ENCODE peak calls at places on chromosomes 4 and X, in five cellular contexts. Y is bronchial epithelial cell, I is GM23338, L is fibroblast of mammary gland, O is coronary artery. R is an unnamed sample.

GRCh38 chrX:128781506-128781905 is 729.3 kb upstream of the ACTRT1 start:
- DNase-seq in Y (no peak), O (no peak), L (no peak), I (peak; percentile 59), R (no peak)

GRCh38 chr4:185256444-185256843 is 47.0 kb downstream of the SNX25 start:
- DNase-seq in O (no peak), L (peak; percentile 81), Y (peak; percentile 83), I (no peak), R (peak; percentile 91)

GRCh38 chr4:153114771-153115321 is 89.4 kb upstream of the TRIM2 start:
- DNase-seq in Y (peak; percentile 80), L (peak; percentile 83), O (no peak), I (no peak), R (peak; percentile 81)

GRCh38 chr4:79049840-79050520 is 110.7 kb upstream of the PAQR3 start:
- DNase-seq in I (peak; percentile 10), O (no peak), L (no peak), Y (no peak), R (no peak)

GRCh38 chr4:109708435-109708834 is 5.2 kb upstream of the CASP6 start:
- DNase-seq in I (no peak), L (no peak), Y (no peak), O (no peak), R (no peak)

GRCh38 chrX:153882086-153882498 is 3.9 kb downstream of the L1CAM start:
- DNase-seq in O (no peak), I (no peak), Y (no peak), L (no peak), R (peak; percentile 30)

GRCh38 chrX:1401611-1402430 is 9.9 kb upstream of the SLC25A6 start:
- DNase-seq in Y (no peak), L (no peak), O (no peak), I (no peak), R (no peak)

GRCh38 chrX:140766024-140766611 is 56.6 kb downstream of the LINC00632 start:
- DNase-seq in L (peak; percentile 80), O (no peak), I (peak; percentile 60), Y (peak; percentile 13), R (peak; percentile 80)

GRCh38 chr4:143089847-143090246 is 94.9 kb upstream of the USP38 start:
- DNase-seq in O (no peak), Y (no peak), I (no peak), L (no peak), R (no peak)

GRCh38 chrX:53321216-53321942 is 40.0 kb upstream of the IQSEC2 start:
- DNase-seq in I (peak; percentile 22), L (no peak), Y (no peak), O (no peak), R (no peak)

GRCh38 chrX:39827959-39828358 is 269.8 kb downstream of the BCOR start:
- DNase-seq in Y (no peak), L (no peak), O (no peak), I (no peak), R (no peak)

DNA sequence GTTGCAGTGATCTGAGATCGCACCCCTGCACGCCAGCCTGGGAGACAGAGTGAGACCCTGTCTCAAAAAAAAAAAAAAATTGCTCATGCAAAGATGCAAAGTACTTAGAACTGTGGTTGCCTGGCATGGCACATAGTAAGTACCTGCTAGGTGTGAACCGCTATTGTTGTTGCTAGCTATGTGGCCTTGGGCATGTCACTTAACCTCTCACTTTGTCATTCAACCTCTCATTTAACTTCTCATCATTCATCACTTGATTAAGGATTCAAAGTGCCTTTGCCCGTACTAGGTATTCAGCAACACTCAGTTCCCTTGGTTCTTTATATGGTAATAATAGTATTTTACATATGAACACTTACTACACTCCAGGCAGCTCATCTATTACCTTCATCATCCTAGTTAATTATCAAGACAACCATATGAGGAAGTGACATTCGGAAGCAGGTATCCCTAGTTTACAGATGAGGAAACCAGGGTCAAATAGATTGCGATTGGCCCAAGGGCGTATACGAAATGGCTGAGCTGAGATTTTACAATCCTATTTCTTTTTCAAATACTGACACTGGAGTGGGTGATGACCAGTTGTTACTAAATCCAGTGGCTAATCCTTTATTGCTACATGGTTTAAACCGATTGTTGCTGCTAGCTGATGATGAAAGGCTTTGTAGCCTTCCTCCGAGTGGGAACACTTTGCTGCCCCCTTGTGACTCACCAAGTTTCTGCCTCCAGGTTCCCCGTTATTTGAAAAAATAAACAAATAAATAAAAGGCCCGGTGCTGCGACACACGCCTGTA is 28.8 kb upstream of the SOWAHD start:
- DNase-seq in O (no peak), I (peak; percentile 80), Y (peak; percentile 52), L (peak; percentile 77), R (peak; percentile 83)
- TF ChIP-seq CTCF in O (no peak), I (peak; percentile 64), Y (peak; percentile 51), L (peak; percentile 62), R (peak; percentile 62)

DNA sequence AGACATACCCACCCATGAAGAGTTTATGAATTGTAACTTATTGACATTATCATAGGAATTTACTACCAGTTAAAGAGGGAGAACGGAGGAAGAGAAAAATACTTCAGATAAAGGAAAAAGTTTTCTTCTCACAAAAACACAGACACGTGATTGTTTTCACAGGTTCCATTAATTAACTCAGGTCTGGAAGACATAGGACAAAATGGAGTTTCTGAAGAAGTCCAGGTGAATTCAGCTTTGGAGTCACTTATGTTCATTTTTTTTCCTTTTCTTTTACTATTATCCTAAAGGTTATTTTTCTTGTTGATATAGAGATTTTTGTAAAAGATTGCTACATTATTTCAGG is 20.5 kb downstream of the NIPAL1 start:
- DNase-seq in O (no peak), L (no peak), I (no peak), Y (no peak), R (no peak)
- H3K4me3 ChIP-seq in O (no peak overlapping the region), L (no peak overlapping the region), I (no peak overlapping the region), Y (no peak overlapping the region), R (no peak overlapping the region)

GRCh38 chr4:140426610-140427103 is 791 bp downstream of the CLGN start:
- DNase-seq in L (no peak), Y (no peak), I (peak; percentile 59), O (no peak), R (no peak)
- TF ChIP-seq CTCF in L (peak; percentile 11), Y (no peak), I (no peak), O (no peak), R (no peak)

DNA sequence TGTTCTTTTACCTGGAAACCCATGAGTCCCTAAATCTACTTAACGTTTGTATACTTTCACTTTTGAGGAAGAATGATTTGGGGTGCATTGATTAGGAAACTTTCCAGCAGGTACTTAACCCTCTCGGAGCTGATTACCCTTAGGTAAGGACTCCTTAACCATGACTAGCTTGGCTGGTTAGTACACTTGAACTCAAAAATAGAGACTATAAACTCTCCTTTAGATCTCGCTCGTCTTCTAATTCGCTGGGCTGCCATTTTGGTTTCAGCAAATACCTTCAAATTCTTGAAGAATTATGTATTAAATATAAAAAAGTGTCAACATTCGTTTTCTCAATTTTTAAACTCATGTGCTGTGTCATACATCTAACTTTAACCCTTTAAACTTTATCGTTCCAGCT is 2.0 kb downstream of the USP9X start:
- DNase-seq in I (no peak), L (no peak), Y (peak; percentile 12), O (no peak), R (no peak)
- H3K4me3 ChIP-seq in I (peak overlapping the region; percentile 94), L (peak overlapping the region; percentile 78), Y (peak overlapping the region; percentile 86), O (peak overlapping the region; percentile 85), R (peak overlapping the region; percentile 80)

GRCh38 chr4:39450618-39451017 is 8.1 kb downstream of the RPL9 start:
- DNase-seq in Y (no peak), O (no peak), I (no peak), L (no peak), R (no peak)

GRCh38 chr4:39446483-39446841 is 12.3 kb downstream of the RPL9 start:
- DNase-seq in O (no peak), L (no peak), Y (no peak), I (no peak), R (no peak)

GRCh38 chr4:39442910-39443480 is 15.7 kb downstream of the RPL9 start:
- DNase-seq in I (no peak), Y (no peak), L (no peak), O (no peak), R (no peak)

GRCh38 chr4:39451423-39452023 is 7.2 kb downstream of the RPL9 start:
- DNase-seq in O (no peak), L (no peak), I (no peak), Y (no peak), R (no peak)

DNA sequence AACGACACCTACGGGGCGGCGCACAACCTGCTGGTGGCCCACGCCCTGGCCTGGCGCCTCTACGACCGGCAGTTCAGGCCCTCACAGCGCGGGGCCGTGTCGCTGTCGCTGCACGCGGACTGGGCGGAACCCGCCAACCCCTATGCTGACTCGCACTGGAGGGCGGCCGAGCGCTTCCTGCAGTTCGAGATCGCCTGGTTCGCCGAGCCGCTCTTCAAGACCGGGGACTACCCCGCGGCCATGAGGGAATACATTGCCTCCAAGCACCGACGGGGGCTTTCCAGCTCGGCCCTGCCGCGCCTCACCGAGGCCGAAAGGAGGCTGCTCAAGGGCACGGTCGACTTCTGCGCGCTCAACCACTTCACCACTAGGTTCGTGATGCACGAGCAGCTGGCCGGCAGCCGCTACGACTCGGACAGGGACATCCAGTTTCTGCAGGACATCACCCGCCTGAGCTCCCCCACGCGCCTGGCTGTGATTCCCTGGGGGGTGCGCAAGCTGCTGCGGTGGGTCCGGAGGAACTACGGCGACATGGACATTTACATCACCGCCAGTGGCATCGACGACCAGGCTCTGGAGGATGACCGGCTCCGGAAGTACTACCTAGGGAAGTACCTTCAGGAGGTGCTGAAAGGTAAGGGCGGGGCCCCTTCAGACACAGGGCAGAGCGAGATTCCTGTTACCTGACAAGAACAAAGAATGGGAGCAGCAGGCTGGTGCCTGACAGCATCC is 11.7 kb downstream of the RPL9 start:
- DNase-seq in I (peak; percentile 91), O (peak; percentile 73), L (peak; percentile 63), Y (peak; percentile 74), R (peak; percentile 76)
- TF ChIP-seq CTCF in I (peak; percentile 33), O (no peak), L (peak; percentile 21), Y (peak; percentile 36), R (peak; percentile 43)

DNA sequence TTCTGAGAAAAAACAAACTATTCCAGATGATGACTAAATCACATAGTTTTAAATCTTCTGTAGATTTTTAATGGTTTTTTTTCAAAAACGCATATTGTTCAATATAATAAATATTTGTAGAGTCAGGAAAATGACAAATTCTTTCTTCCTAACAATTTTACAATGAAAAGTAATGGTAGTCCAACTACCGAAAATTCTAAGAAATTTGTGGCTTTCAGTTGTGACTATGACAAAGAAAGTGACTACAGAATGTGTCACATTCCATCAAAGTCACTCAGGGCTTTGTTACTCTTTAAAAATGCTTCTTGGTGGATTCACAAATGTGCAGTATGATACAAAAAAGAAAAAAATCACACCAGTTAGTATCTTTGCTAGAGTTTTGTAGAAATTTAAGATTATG is 164.9 kb upstream of the PITX2 start:
- DNase-seq in L (peak; percentile 20), I (no peak), O (no peak), Y (no peak), R (no peak)
- H3K4me3 ChIP-seq in L (no peak overlapping the region), I (no peak overlapping the region), O (no peak overlapping the region), Y (no peak overlapping the region), R (no peak overlapping the region)

GRCh38 chrX:43556207-43556606 is 99.9 kb upstream of the MAOA start:
- DNase-seq in L (no peak), Y (no peak), I (no peak), O (no peak), R (no peak)

GRCh38 chrX:43562372-43562771 is 93.7 kb upstream of the MAOA start:
- DNase-seq in I (no peak), L (peak; percentile 20), O (no peak), Y (no peak), R (no peak)

GRCh38 chrX:43560247-43560946 is 95.7 kb upstream of the MAOA start:
- DNase-seq in O (no peak), Y (peak; percentile 34), L (no peak), I (no peak), R (no peak)

GRCh38 chrX:43557792-43558191 is 98.3 kb upstream of the MAOA start:
- DNase-seq in L (peak; percentile 71), O (no peak), I (peak; percentile 64), Y (peak; percentile 50), R (peak; percentile 73)

GRCh38 chrX:43559643-43560042 is 96.5 kb upstream of the MAOA start:
- DNase-seq in O (peak; percentile 73), I (peak; percentile 69), L (peak; percentile 57), Y (peak; percentile 42), R (peak; percentile 58)
- TF ChIP-seq CTCF in O (peak; percentile 31), I (peak; percentile 66), L (peak; percentile 66), Y (peak; percentile 67), R (peak; percentile 55)